ENCODE peak calls at places on chromosomes 2 and 18, in six cellular contexts. One of them, this sample, is unnamed. For H3K9me3, the result is how much of the 10 kb centered on the place peaks cover.

GRCh38 chr2:180219471-180219870 is 212.4 kb upstream of the CWC22 start:
- DNase-seq in effector memory CD4-positive, alpha-beta T cell: no peak
- DNase-seq in CD8-positive, alpha-beta T cell: no peak
- DNase-seq in colonic mucosa: no peak
- DNase-seq in fibroblast of lung: peak
- DNase-seq in adrenal gland: no peak
- DNase-seq in this sample: no peak

GRCh38 chr2:217876253-217876570 is 126.6 kb downstream of the TNS1 start:
- DNase-seq in fibroblast of lung: no peak
- DNase-seq in adrenal gland: no peak
- DNase-seq in colonic mucosa: no peak
- DNase-seq in CD8-positive, alpha-beta T cell: no peak
- DNase-seq in effector memory CD4-positive, alpha-beta T cell: no peak
- DNase-seq in this sample: no peak

GRCh38 chr2:98580656-98581284 is 27.5 kb downstream of the COA5 start:
- DNase-seq in effector memory CD4-positive, alpha-beta T cell: no peak
- DNase-seq in adrenal gland: peak
- DNase-seq in CD8-positive, alpha-beta T cell: no peak
- DNase-seq in fibroblast of lung: no peak
- DNase-seq in colonic mucosa: no peak
- DNase-seq in this sample: no peak

GRCh38 chr2:210561482-210561881 is 5.1 kb downstream of the CPS1 start:
- DNase-seq in colonic mucosa: no peak
- DNase-seq in fibroblast of lung: no peak
- DNase-seq in adrenal gland: no peak
- DNase-seq in CD8-positive, alpha-beta T cell: no peak
- DNase-seq in effector memory CD4-positive, alpha-beta T cell: no peak
- DNase-seq in this sample: no peak

GRCh38 chr2:98468621-98469236 is 24.1 kb downstream of the INPP4A start:
- DNase-seq in colonic mucosa: no peak
- DNase-seq in CD8-positive, alpha-beta T cell: no peak
- DNase-seq in adrenal gland: no peak
- DNase-seq in fibroblast of lung: no peak
- DNase-seq in effector memory CD4-positive, alpha-beta T cell: no peak
- DNase-seq in this sample: no peak

GRCh38 chr2:15189236-15189635 is 371.9 kb downstream of the NBAS start:
- DNase-seq in colonic mucosa: no peak
- DNase-seq in fibroblast of lung: no peak
- DNase-seq in effector memory CD4-positive, alpha-beta T cell: no peak
- DNase-seq in adrenal gland: no peak
- DNase-seq in CD8-positive, alpha-beta T cell: no peak
- DNase-seq in this sample: no peak

GRCh38 chr2:160968183-160968582 is 192.0 kb upstream of the TANK start:
- DNase-seq in adrenal gland: no peak
- DNase-seq in fibroblast of lung: no peak
- DNase-seq in colonic mucosa: no peak
- DNase-seq in effector memory CD4-positive, alpha-beta T cell: no peak
- DNase-seq in CD8-positive, alpha-beta T cell: no peak
- DNase-seq in this sample: no peak

GRCh38 chr18:3380384-3380961 is 69.5 kb upstream of the TGIF1 start:
- DNase-seq in adrenal gland: no peak
- DNase-seq in effector memory CD4-positive, alpha-beta T cell: no peak
- DNase-seq in colonic mucosa: no peak
- DNase-seq in CD8-positive, alpha-beta T cell: no peak
- DNase-seq in fibroblast of lung: peak
- DNase-seq in this sample: no peak

GRCh38 chr2:217552081-217552480 is 450.7 kb downstream of the TNS1 start:
- DNase-seq in colonic mucosa: no peak
- DNase-seq in fibroblast of lung: no peak
- DNase-seq in effector memory CD4-positive, alpha-beta T cell: no peak
- DNase-seq in CD8-positive, alpha-beta T cell: no peak
- DNase-seq in adrenal gland: no peak
- DNase-seq in this sample: no peak

GRCh38 chr2:65388626-65389390 is 43.6 kb downstream of the SPRED2 start:
- DNase-seq in CD8-positive, alpha-beta T cell: no peak
- DNase-seq in fibroblast of lung: no peak
- DNase-seq in adrenal gland: no peak
- DNase-seq in effector memory CD4-positive, alpha-beta T cell: no peak
- DNase-seq in colonic mucosa: no peak
- DNase-seq in this sample: no peak

GRCh38 chr2:3288455-3289163 is 89.0 kb downstream of the EIPR1 start:
- DNase-seq in colonic mucosa: no peak
- DNase-seq in CD8-positive, alpha-beta T cell: no peak
- DNase-seq in effector memory CD4-positive, alpha-beta T cell: no peak
- DNase-seq in adrenal gland: peak
- DNase-seq in fibroblast of lung: no peak
- DNase-seq in this sample: no peak

GRCh38 chr18:61681065-61681464 is 211.7 kb downstream of the RNF152 start:
- DNase-seq in adrenal gland: no peak
- DNase-seq in colonic mucosa: no peak
- DNase-seq in CD8-positive, alpha-beta T cell: no peak
- DNase-seq in fibroblast of lung: no peak
- DNase-seq in effector memory CD4-positive, alpha-beta T cell: no peak
- DNase-seq in this sample: no peak
- H3K9me3 ChIP-seq in adrenal gland: under half
- H3K9me3 ChIP-seq in colonic mucosa: under half
- H3K9me3 ChIP-seq in CD8-positive, alpha-beta T cell: under half
- H3K9me3 ChIP-seq in fibroblast of lung: under half
- H3K9me3 ChIP-seq in effector memory CD4-positive, alpha-beta T cell: under half
- H3K9me3 ChIP-seq in this sample: under half

GRCh38 chr18:10402876-10403559 is 51.4 kb upstream of the APCDD1 start:
- DNase-seq in CD8-positive, alpha-beta T cell: no peak
- DNase-seq in effector memory CD4-positive, alpha-beta T cell: no peak
- DNase-seq in adrenal gland: no peak
- DNase-seq in fibroblast of lung: no peak
- DNase-seq in colonic mucosa: no peak
- DNase-seq in this sample: no peak
- H3K9me3 ChIP-seq in CD8-positive, alpha-beta T cell: under half
- H3K9me3 ChIP-seq in effector memory CD4-positive, alpha-beta T cell: under half
- H3K9me3 ChIP-seq in adrenal gland: under half
- H3K9me3 ChIP-seq in fibroblast of lung: under half
- H3K9me3 ChIP-seq in colonic mucosa: under half
- H3K9me3 ChIP-seq in this sample: under half

DNA sequence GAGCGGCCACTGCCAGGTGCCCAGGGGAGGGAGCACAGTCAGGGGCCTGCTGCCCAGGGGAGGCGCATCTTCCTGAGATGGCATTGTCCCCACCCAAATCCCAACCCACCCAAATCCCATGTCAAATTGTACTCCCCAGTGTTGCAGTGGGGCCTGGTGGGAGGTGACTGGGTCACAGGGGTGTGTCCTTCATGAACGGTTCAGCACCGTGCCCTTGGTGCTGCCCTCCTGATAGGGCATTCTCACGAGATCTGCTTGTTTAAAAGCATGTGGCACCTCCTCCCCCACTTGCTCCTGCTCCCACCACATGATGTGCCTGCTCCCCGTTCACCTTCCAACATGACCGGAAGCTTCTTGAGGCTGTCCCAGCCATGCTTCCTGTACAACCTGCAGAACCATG is 27.6 kb downstream of the ANKMY1 start:
- DNase-seq in fibroblast of lung: no peak
- DNase-seq in CD8-positive, alpha-beta T cell: no peak
- DNase-seq in effector memory CD4-positive, alpha-beta T cell: no peak
- DNase-seq in adrenal gland: peak
- DNase-seq in colonic mucosa: no peak
- DNase-seq in this sample: no peak
- H3K9me3 ChIP-seq in fibroblast of lung: under half
- H3K9me3 ChIP-seq in CD8-positive, alpha-beta T cell: under half
- H3K9me3 ChIP-seq in effector memory CD4-positive, alpha-beta T cell: under half
- H3K9me3 ChIP-seq in adrenal gland: under half
- H3K9me3 ChIP-seq in colonic mucosa: under half
- H3K9me3 ChIP-seq in this sample: under half

GRCh38 chr18:31419457-31419932 is 28.0 kb upstream of the DSG3 start:
- DNase-seq in CD8-positive, alpha-beta T cell: no peak
- DNase-seq in fibroblast of lung: no peak
- DNase-seq in effector memory CD4-positive, alpha-beta T cell: no peak
- DNase-seq in colonic mucosa: no peak
- DNase-seq in adrenal gland: no peak
- DNase-seq in this sample: no peak
- H3K9me3 ChIP-seq in CD8-positive, alpha-beta T cell: under half
- H3K9me3 ChIP-seq in fibroblast of lung: under half
- H3K9me3 ChIP-seq in effector memory CD4-positive, alpha-beta T cell: under half
- H3K9me3 ChIP-seq in colonic mucosa: under half
- H3K9me3 ChIP-seq in adrenal gland: under half
- H3K9me3 ChIP-seq in this sample: under half

DNA sequence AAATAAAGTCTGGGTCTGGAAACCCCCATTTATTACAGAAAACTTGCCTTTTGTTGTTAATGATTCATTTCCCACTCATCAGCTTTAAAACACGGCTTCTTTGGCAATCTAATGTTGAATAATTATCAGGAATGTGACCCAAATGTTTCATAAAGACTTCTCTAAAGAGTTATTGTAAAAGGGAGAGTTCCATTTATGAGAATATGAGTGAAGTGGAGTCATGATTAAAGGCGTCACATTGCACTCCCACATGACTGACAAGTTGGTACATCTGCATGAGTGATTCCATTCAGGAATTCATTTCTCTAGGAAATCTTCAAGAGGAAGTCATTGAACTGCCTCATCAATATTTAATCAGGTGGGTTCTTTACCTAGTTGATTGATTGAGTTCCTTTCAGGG is 184.9 kb downstream of the LNPK start:
- DNase-seq in fibroblast of lung: no peak
- DNase-seq in adrenal gland: no peak
- DNase-seq in CD8-positive, alpha-beta T cell: no peak
- DNase-seq in effector memory CD4-positive, alpha-beta T cell: no peak
- DNase-seq in colonic mucosa: no peak
- DNase-seq in this sample: no peak
- H3K9me3 ChIP-seq in fibroblast of lung: under half
- H3K9me3 ChIP-seq in adrenal gland: under half
- H3K9me3 ChIP-seq in CD8-positive, alpha-beta T cell: under half
- H3K9me3 ChIP-seq in effector memory CD4-positive, alpha-beta T cell: under half
- H3K9me3 ChIP-seq in colonic mucosa: under half
- H3K9me3 ChIP-seq in this sample: under half

This sample was measured in breast epithelium.